ENCODE peak calls at places on chromosomes 11 and 22, in seven cellular contexts. One of them, this sample, is unnamed.

GRCh38 chr11:47981667-47982404 is 1.5 kb downstream of the PTPRJ start:
- DNase-seq in neuronal stem cell: no peak
- DNase-seq in IMR-90: no peak
- DNase-seq in mesendoderm: no peak
- DNase-seq in mesenchymal stem cell: no peak
- DNase-seq in H1: no peak
- DNase-seq in H9: no peak
- DNase-seq in this sample: no peak

GRCh38 chr11:35420371-35420770 is 1.0 kb upstream of the SLC1A2 start:
- DNase-seq in H9: peak
- DNase-seq in mesendoderm: peak
- DNase-seq in neuronal stem cell: peak
- DNase-seq in mesenchymal stem cell: no peak
- DNase-seq in IMR-90: no peak
- DNase-seq in H1: no peak
- DNase-seq in this sample: no peak

GRCh38 chr22:50169774-50170341 is 673 bp upstream of the PANX2 start:
- DNase-seq in H9: no peak
- DNase-seq in neuronal stem cell: no peak
- DNase-seq in mesendoderm: peak
- DNase-seq in mesenchymal stem cell: no peak
- DNase-seq in H1: no peak
- DNase-seq in IMR-90: no peak
- DNase-seq in this sample: peak

GRCh38 chr22:28314959-28315358 is 364.7 kb downstream of the TTC28 start:
- DNase-seq in mesenchymal stem cell: no peak
- DNase-seq in mesendoderm: no peak
- DNase-seq in neuronal stem cell: no peak
- DNase-seq in H1: no peak
- DNase-seq in IMR-90: no peak
- DNase-seq in H9: no peak
- DNase-seq in this sample: peak

GRCh38 chr11:58963551-58964075 is 24.3 kb downstream of the GLYATL1 start:
- DNase-seq in neuronal stem cell: peak
- DNase-seq in mesenchymal stem cell: peak
- DNase-seq in IMR-90: peak
- DNase-seq in H9: peak
- DNase-seq in H1: peak
- DNase-seq in mesendoderm: peak
- DNase-seq in this sample: peak

GRCh38 chr22:31271485-31271884 is 20.8 kb downstream of the PIK3IP1 start:
- DNase-seq in neuronal stem cell: no peak
- DNase-seq in mesendoderm: no peak
- DNase-seq in mesenchymal stem cell: no peak
- DNase-seq in IMR-90: no peak
- DNase-seq in H9: no peak
- DNase-seq in H1: no peak
- DNase-seq in this sample: peak

GRCh38 chr11:93903989-93904388 is 53.6 kb upstream of the VSTM5 start:
- DNase-seq in IMR-90: no peak
- DNase-seq in neuronal stem cell: no peak
- DNase-seq in mesendoderm: peak
- DNase-seq in H9: peak
- DNase-seq in mesenchymal stem cell: no peak
- DNase-seq in H1: no peak
- DNase-seq in this sample: no peak

GRCh38 chr11:69167916-69168691 is 12.4 kb downstream of the SMIM38 start:
- DNase-seq in H1: no peak
- DNase-seq in neuronal stem cell: no peak
- DNase-seq in H9: no peak
- DNase-seq in mesendoderm: no peak
- DNase-seq in IMR-90: peak
- DNase-seq in mesenchymal stem cell: peak
- DNase-seq in this sample: no peak

GRCh38 chr11:23280088-23280487 is 419.8 kb upstream of the CCDC179 start:
- DNase-seq in IMR-90: peak
- DNase-seq in mesenchymal stem cell: peak
- DNase-seq in H9: no peak
- DNase-seq in mesendoderm: no peak
- DNase-seq in H1: no peak
- DNase-seq in neuronal stem cell: no peak
- DNase-seq in this sample: peak

GRCh38 chr22:33940741-33941140 is 20.5 kb upstream of the LARGE1 start:
- DNase-seq in neuronal stem cell: no peak
- DNase-seq in H9: no peak
- DNase-seq in mesendoderm: no peak
- DNase-seq in IMR-90: no peak
- DNase-seq in H1: no peak
- DNase-seq in mesenchymal stem cell: no peak
- DNase-seq in this sample: no peak

GRCh38 chr22:30041881-30042280 is 38.4 kb upstream of the HORMAD2 start:
- DNase-seq in mesendoderm: no peak
- DNase-seq in neuronal stem cell: no peak
- DNase-seq in H1: no peak
- DNase-seq in mesenchymal stem cell: no peak
- DNase-seq in H9: no peak
- DNase-seq in IMR-90: no peak
- DNase-seq in this sample: no peak

GRCh38 chr11:15897211-15897960 is 459.0 kb downstream of the SOX6 start:
- DNase-seq in H9: no peak
- DNase-seq in neuronal stem cell: no peak
- DNase-seq in mesendoderm: peak
- DNase-seq in IMR-90: peak
- DNase-seq in H1: no peak
- DNase-seq in mesenchymal stem cell: peak
- DNase-seq in this sample: peak

GRCh38 chr11:2901854-2902783 is 16.5 kb upstream of the CDKN1C start:
- DNase-seq in mesenchymal stem cell: peak
- DNase-seq in IMR-90: peak
- DNase-seq in H1: peak
- DNase-seq in mesendoderm: peak
- DNase-seq in H9: peak
- DNase-seq in neuronal stem cell: peak
- DNase-seq in this sample: peak

GRCh38 chr11:79266391-79266790 is 174.4 kb downstream of the TENM4 start:
- DNase-seq in H9: no peak
- DNase-seq in neuronal stem cell: no peak
- DNase-seq in IMR-90: no peak
- DNase-seq in H1: no peak
- DNase-seq in mesendoderm: peak
- DNase-seq in mesenchymal stem cell: no peak
- DNase-seq in this sample: peak

GRCh38 chr11:102560555-102561011 is 30.0 kb upstream of the MMP7 start:
- DNase-seq in mesendoderm: no peak
- DNase-seq in H9: no peak
- DNase-seq in IMR-90: peak
- DNase-seq in mesenchymal stem cell: peak
- DNase-seq in neuronal stem cell: no peak
- DNase-seq in H1: no peak
- DNase-seq in this sample: no peak

GRCh38 chr11:102559839-102560238 is 29.3 kb upstream of the MMP7 start:
- DNase-seq in mesendoderm: no peak
- DNase-seq in H1: no peak
- DNase-seq in mesenchymal stem cell: no peak
- DNase-seq in neuronal stem cell: no peak
- DNase-seq in IMR-90: no peak
- DNase-seq in H9: no peak
- DNase-seq in this sample: no peak

GRCh38 chr11:102561636-102562035 is 31.1 kb upstream of the MMP7 start:
- DNase-seq in mesenchymal stem cell: no peak
- DNase-seq in H1: no peak
- DNase-seq in H9: no peak
- DNase-seq in IMR-90: no peak
- DNase-seq in neuronal stem cell: no peak
- DNase-seq in mesendoderm: no peak
- DNase-seq in this sample: no peak

GRCh38 chr11:102566112-102566511 is 35.6 kb upstream of the MMP7 start:
- DNase-seq in H1: no peak
- DNase-seq in neuronal stem cell: no peak
- DNase-seq in mesenchymal stem cell: no peak
- DNase-seq in H9: no peak
- DNase-seq in mesendoderm: no peak
- DNase-seq in IMR-90: no peak
- DNase-seq in this sample: no peak

GRCh38 chr11:102564110-102564509 is 33.6 kb upstream of the MMP7 start:
- DNase-seq in mesendoderm: no peak
- DNase-seq in IMR-90: peak
- DNase-seq in H1: no peak
- DNase-seq in mesenchymal stem cell: peak
- DNase-seq in neuronal stem cell: no peak
- DNase-seq in H9: no peak
- DNase-seq in this sample: no peak
- H2BK5ac ChIP-seq in mesendoderm: no peak
- H2BK5ac ChIP-seq in IMR-90: no peak
- H2BK5ac ChIP-seq in H1: no peak
- H2BK5ac ChIP-seq in mesenchymal stem cell: no peak
- H2BK5ac ChIP-seq in neuronal stem cell: no peak
- H2BK5ac ChIP-seq in H9: no peak
- H2BK5ac ChIP-seq in this sample: no peak

GRCh38 chr11:72102631-72102945 is 509 bp downstream of the LAMTOR1 start:
- DNase-seq in H1: no peak
- DNase-seq in H9: no peak
- DNase-seq in mesendoderm: no peak
- DNase-seq in mesenchymal stem cell: no peak
- DNase-seq in IMR-90: no peak
- DNase-seq in neuronal stem cell: no peak
- DNase-seq in this sample: no peak
- H2BK5ac ChIP-seq in H1: peak
- H2BK5ac ChIP-seq in H9: no peak
- H2BK5ac ChIP-seq in mesendoderm: peak
- H2BK5ac ChIP-seq in mesenchymal stem cell: peak
- H2BK5ac ChIP-seq in IMR-90: peak
- H2BK5ac ChIP-seq in neuronal stem cell: peak
- H2BK5ac ChIP-seq in this sample: peak

GRCh38 chr22:23698094-23698493 is 7.3 kb downstream of the RGL4 start:
- DNase-seq in H1: no peak
- DNase-seq in IMR-90: no peak
- DNase-seq in mesenchymal stem cell: no peak
- DNase-seq in mesendoderm: peak
- DNase-seq in H9: no peak
- DNase-seq in neuronal stem cell: no peak
- DNase-seq in this sample: no peak

GRCh38 chr22:23696326-23696851 is 5.6 kb downstream of the RGL4 start:
- DNase-seq in mesenchymal stem cell: no peak
- DNase-seq in IMR-90: peak
- DNase-seq in H1: no peak
- DNase-seq in mesendoderm: no peak
- DNase-seq in neuronal stem cell: no peak
- DNase-seq in H9: no peak
- DNase-seq in this sample: no peak

GRCh38 chr22:23695748-23696325 is 5.0 kb downstream of the RGL4 start:
- DNase-seq in H9: no peak
- DNase-seq in IMR-90: no peak
- DNase-seq in H1: no peak
- DNase-seq in mesenchymal stem cell: no peak
- DNase-seq in mesendoderm: no peak
- DNase-seq in neuronal stem cell: no peak
- DNase-seq in this sample: no peak

GRCh38 chr22:23698673-23699235 is 7.9 kb downstream of the RGL4 start:
- DNase-seq in neuronal stem cell: no peak
- DNase-seq in mesenchymal stem cell: no peak
- DNase-seq in mesendoderm: no peak
- DNase-seq in H9: no peak
- DNase-seq in H1: no peak
- DNase-seq in IMR-90: peak
- DNase-seq in this sample: no peak

GRCh38 chr22:23697031-23697970 is 6.5 kb downstream of the RGL4 start:
- DNase-seq in H1: no peak
- DNase-seq in mesenchymal stem cell: no peak
- DNase-seq in IMR-90: no peak
- DNase-seq in neuronal stem cell: no peak
- DNase-seq in H9: no peak
- DNase-seq in mesendoderm: no peak
- DNase-seq in this sample: no peak
- H2BK5ac ChIP-seq in H1: no peak
- H2BK5ac ChIP-seq in mesenchymal stem cell: no peak
- H2BK5ac ChIP-seq in IMR-90: no peak
- H2BK5ac ChIP-seq in neuronal stem cell: no peak
- H2BK5ac ChIP-seq in H9: no peak
- H2BK5ac ChIP-seq in mesendoderm: no peak
- H2BK5ac ChIP-seq in this sample: no peak

GRCh38 chr11:7749456-7749855 is 43.2 kb upstream of the OVCH2 start:
- DNase-seq in H9: no peak
- DNase-seq in H1: no peak
- DNase-seq in neuronal stem cell: no peak
- DNase-seq in IMR-90: no peak
- DNase-seq in mesendoderm: no peak
- DNase-seq in mesenchymal stem cell: no peak
- DNase-seq in this sample: no peak
- H2BK5ac ChIP-seq in H9: no peak
- H2BK5ac ChIP-seq in H1: no peak
- H2BK5ac ChIP-seq in neuronal stem cell: no peak
- H2BK5ac ChIP-seq in IMR-90: no peak
- H2BK5ac ChIP-seq in mesendoderm: no peak
- H2BK5ac ChIP-seq in mesenchymal stem cell: no peak
- H2BK5ac ChIP-seq in this sample: no peak

GRCh38 chr11:126892781-126893180 is 107.8 kb downstream of the KIRREL3 start:
- DNase-seq in mesenchymal stem cell: no peak
- DNase-seq in IMR-90: no peak
- DNase-seq in H9: no peak
- DNase-seq in H1: no peak
- DNase-seq in neuronal stem cell: no peak
- DNase-seq in mesendoderm: no peak
- DNase-seq in this sample: no peak

GRCh38 chr11:126891556-126892217 is 108.9 kb downstream of the KIRREL3 start:
- DNase-seq in mesendoderm: no peak
- DNase-seq in H1: no peak
- DNase-seq in H9: no peak
- DNase-seq in mesenchymal stem cell: no peak
- DNase-seq in IMR-90: no peak
- DNase-seq in neuronal stem cell: no peak
- DNase-seq in this sample: no peak

GRCh38 chr11:126890561-126890960 is 110.0 kb downstream of the KIRREL3 start:
- DNase-seq in mesendoderm: peak
- DNase-seq in H1: peak
- DNase-seq in neuronal stem cell: no peak
- DNase-seq in mesenchymal stem cell: no peak
- DNase-seq in H9: peak
- DNase-seq in IMR-90: no peak
- DNase-seq in this sample: no peak

GRCh38 chr11:126896025-126896424 is 104.5 kb downstream of the KIRREL3 start:
- DNase-seq in mesenchymal stem cell: no peak
- DNase-seq in IMR-90: no peak
- DNase-seq in neuronal stem cell: no peak
- DNase-seq in H9: no peak
- DNase-seq in mesendoderm: no peak
- DNase-seq in H1: no peak
- DNase-seq in this sample: no peak

GRCh38 chr11:126893796-126894195 is 106.8 kb downstream of the KIRREL3 start:
- DNase-seq in H1: no peak
- DNase-seq in neuronal stem cell: no peak
- DNase-seq in IMR-90: no peak
- DNase-seq in mesenchymal stem cell: no peak
- DNase-seq in mesendoderm: no peak
- DNase-seq in H9: no peak
- DNase-seq in this sample: peak
- H2BK5ac ChIP-seq in H1: no peak
- H2BK5ac ChIP-seq in neuronal stem cell: no peak
- H2BK5ac ChIP-seq in IMR-90: no peak
- H2BK5ac ChIP-seq in mesenchymal stem cell: no peak
- H2BK5ac ChIP-seq in mesendoderm: no peak
- H2BK5ac ChIP-seq in H9: no peak
- H2BK5ac ChIP-seq in this sample: no peak

GRCh38 chr11:71461696-71462095 is 8.7 kb downstream of the NADSYN1 start:
- DNase-seq in IMR-90: no peak
- DNase-seq in neuronal stem cell: no peak
- DNase-seq in H1: no peak
- DNase-seq in H9: no peak
- DNase-seq in mesenchymal stem cell: no peak
- DNase-seq in mesendoderm: no peak
- DNase-seq in this sample: no peak
- H2BK5ac ChIP-seq in IMR-90: no peak
- H2BK5ac ChIP-seq in neuronal stem cell: no peak
- H2BK5ac ChIP-seq in H1: no peak
- H2BK5ac ChIP-seq in H9: no peak
- H2BK5ac ChIP-seq in mesenchymal stem cell: no peak
- H2BK5ac ChIP-seq in mesendoderm: no peak
- H2BK5ac ChIP-seq in this sample: no peak

This sample was measured in trophoblast cell.